ENCODE peak calls at places on chromosomes 11 and 22, in four cellular contexts. G, U, T and I are unnamed samples.

GRCh38 chr22:40405178-40406062 is 35.0 kb downstream of the SGSM3 start:
- DNase-seq in G (no peak), U (no peak), T (no peak), I (no peak)

GRCh38 chr22:24424001-24424900 is 3.1 kb upstream of the ADORA2A start:
- DNase-seq in G (peak), U (no peak), T (no peak), I (no peak)

GRCh38 chr11:61281581-61282250 is 13.4 kb downstream of the VWCE start:
- DNase-seq in G (no peak), U (peak), T (no peak), I (peak)

GRCh38 chr11:115869780-115870431 is 365.7 kb upstream of the CADM1 start:
- DNase-seq in G (no peak), U (no peak), T (no peak), I (peak)

GRCh38 chr11:91981995-91982394 is 242.6 kb upstream of the FAT3 start:
- DNase-seq in G (no peak), U (peak), T (no peak), I (no peak)

GRCh38 chr11:123187670-123188507 is 7.2 kb downstream of the CLMP start:
- DNase-seq in G (no peak), U (no peak), T (no peak), I (no peak)

GRCh38 chr22:47398921-47399790 is 636.7 kb downstream of the TBC1D22A start:
- DNase-seq in G (peak), U (no peak), T (no peak), I (no peak)

GRCh38 chr11:85752201-85752889 is 58.6 kb downstream of the SYTL2 start:
- DNase-seq in G (no peak), U (no peak), T (peak), I (no peak)

GRCh38 chr11:71207563-71207962 is 44.8 kb downstream of the SHANK2 start:
- DNase-seq in G (peak), U (no peak), T (no peak), I (no peak)

GRCh38 chr11:5626191-5626590 is 1.4 kb downstream of the TRIM34 start:
- DNase-seq in G (no peak), U (no peak), T (no peak), I (no peak)

GRCh38 chr11:43579171-43579918 is 101.2 kb upstream of the HSD17B12 start:
- DNase-seq in G (peak), U (no peak), T (no peak), I (no peak)

GRCh38 chr11:131192628-131193027 is 177.8 kb upstream of the NTM start:
- DNase-seq in G (no peak), U (no peak), T (no peak), I (no peak)

GRCh38 chr11:119805663-119806062 is 76.7 kb upstream of the NECTIN1 start:
- DNase-seq in G (no peak), U (no peak), T (no peak), I (no peak)

GRCh38 chr11:112605093-112605666 is 344.5 kb upstream of the PLET1 start:
- DNase-seq in G (no peak), U (no peak), T (no peak), I (no peak)

GRCh38 chr22:38881464-38881871 is 9.5 kb upstream of the CBX6 start:
- DNase-seq in G (no peak), U (no peak), T (no peak), I (no peak)

GRCh38 chr11:76243157-76243556 is 36.9 kb upstream of the WNT11 start:
- DNase-seq in G (peak), U (no peak), T (no peak), I (no peak)

GRCh38 chr22:46348099-46348695 is 12.7 kb downstream of the TRMU start:
- DNase-seq in G (peak), U (no peak), T (no peak), I (no peak)

GRCh38 chr11:76782526-76783293 is 446 bp upstream of the TSKU start:
- DNase-seq in G (peak), U (peak), T (no peak), I (peak)

GRCh38 chr11:19872526-19873135 is 160.0 kb downstream of the NAV2 start:
- DNase-seq in G (no peak), U (no peak), T (no peak), I (peak)

GRCh38 chr11:2202071-2202899 is 30.7 kb upstream of the TH start:
- DNase-seq in G (peak), U (peak), T (no peak), I (no peak)

GRCh38 chr11:59191095-59191494 is 19.2 kb downstream of the DTX4 start:
- DNase-seq in G (no peak), U (peak), T (no peak), I (no peak)

GRCh38 chr11:67273260-67273990 is 7.2 kb downstream of the GRK2 start:
- DNase-seq in G (peak), U (no peak), T (no peak), I (no peak)

GRCh38 chr11:113153847-113154246 is 160.5 kb upstream of the TTC12 start:
- DNase-seq in G (no peak), U (no peak), T (no peak), I (peak)

GRCh38 chr22:26597026-26597425 is 7.1 kb upstream of the TPST2 start:
- DNase-seq in G (no peak), U (no peak), T (peak), I (no peak)